ENCODE peak calls at places on chromosome 5, in five cellular contexts. W is tibial artery, Q is breast epithelium, A is left lung, H is PC-9. K is an unnamed sample. For H3K4me1, the result is how much of the 10 kb centered on the place peaks cover.

GRCh38 chr5:141742866-141743651 is 61.0 kb upstream of the ARAP3 start:
- DNase-seq in W (no peak), Q (no peak), A (peak), H (peak), K (peak)

GRCh38 chr5:176533390-176533789 is 3.8 kb downstream of the RNF44 start:
- DNase-seq in W (no peak), Q (no peak), A (peak), H (no peak), K (no peak)

GRCh38 chr5:68329554-68329953 is 114.0 kb downstream of the PIK3R1 start:
- DNase-seq in W (no peak), Q (no peak), A (no peak), H (no peak), K (no peak)

GRCh38 chr5:164119806-164120440 is 614.5 kb downstream of the MAT2B start:
- DNase-seq in W (no peak), Q (no peak), A (no peak), H (no peak), K (no peak)

GRCh38 chr5:59097116-59097515 is 514.2 kb downstream of the RAB3C start:
- DNase-seq in W (no peak), Q (no peak), A (no peak), H (no peak), K (no peak)

GRCh38 chr5:33936381-33937016 is at the start of gene RXFP3:
- DNase-seq in W (no peak), Q (no peak), A (peak), H (no peak), K (no peak)

GRCh38 chr5:55411881-55412280 is 104.1 kb downstream of the MTREX start:
- DNase-seq in W (no peak), Q (no peak), A (no peak), H (no peak), K (no peak)

GRCh38 chr5:72587909-72588308 is 80.7 kb upstream of the ZNF366 start:
- DNase-seq in W (no peak), Q (no peak), A (no peak), H (no peak), K (no peak)

GRCh38 chr5:35781181-35781580 is 75.5 kb upstream of the IL7R start:
- DNase-seq in W (no peak), Q (no peak), A (no peak), H (no peak), K (no peak)

GRCh38 chr5:139386039-139386438 is 2.9 kb upstream of the SLC23A1 start:
- DNase-seq in W (peak), Q (no peak), A (no peak), H (no peak), K (no peak)

GRCh38 chr5:58847041-58847440 is 264.2 kb downstream of the RAB3C start:
- DNase-seq in W (no peak), Q (no peak), A (no peak), H (no peak), K (no peak)

GRCh38 chr5:134070648-134070978 is 43.9 kb upstream of the TCF7 start:
- DNase-seq in W (no peak), Q (no peak), A (no peak), H (no peak), K (no peak)

GRCh38 chr5:9387879-9388278 is 158.0 kb downstream of the SEMA5A start:
- DNase-seq in W (no peak), Q (no peak), A (no peak), H (no peak), K (no peak)

GRCh38 chr5:54673523-54674225 is 156.1 kb downstream of the SNX18 start:
- DNase-seq in W (peak), Q (no peak), A (peak), H (no peak), K (peak)

GRCh38 chr5:54649041-54649504 is 131.5 kb downstream of the SNX18 start:
- DNase-seq in W (no peak), Q (no peak), A (peak), H (no peak), K (no peak)

GRCh38 chr5:3220201-3220600 is 375.4 kb upstream of the IRX1 start:
- DNase-seq in W (no peak), Q (no peak), A (peak), H (no peak), K (no peak)

GRCh38 chr5:169626779-169627178 is 10.3 kb upstream of the DOCK2 start:
- DNase-seq in W (no peak), Q (no peak), A (no peak), H (no peak), K (no peak)

GRCh38 chr5:134116789-134117761 is 2.6 kb downstream of the TCF7 start:
- DNase-seq in W (no peak), Q (no peak), A (no peak), H (no peak), K (peak)

GRCh38 chr5:5014836-5015235 is 125.3 kb upstream of the ADAMTS16 start:
- DNase-seq in W (no peak), Q (no peak), A (no peak), H (no peak), K (no peak)

GRCh38 chr5:3542158-3542557 is 53.5 kb upstream of the IRX1 start:
- DNase-seq in W (no peak), Q (no peak), A (no peak), H (no peak), K (no peak)

GRCh38 chr5:4874097-4874496 is 266.0 kb upstream of the ADAMTS16 start:
- DNase-seq in W (no peak), Q (no peak), A (no peak), H (no peak), K (no peak)

DNA sequence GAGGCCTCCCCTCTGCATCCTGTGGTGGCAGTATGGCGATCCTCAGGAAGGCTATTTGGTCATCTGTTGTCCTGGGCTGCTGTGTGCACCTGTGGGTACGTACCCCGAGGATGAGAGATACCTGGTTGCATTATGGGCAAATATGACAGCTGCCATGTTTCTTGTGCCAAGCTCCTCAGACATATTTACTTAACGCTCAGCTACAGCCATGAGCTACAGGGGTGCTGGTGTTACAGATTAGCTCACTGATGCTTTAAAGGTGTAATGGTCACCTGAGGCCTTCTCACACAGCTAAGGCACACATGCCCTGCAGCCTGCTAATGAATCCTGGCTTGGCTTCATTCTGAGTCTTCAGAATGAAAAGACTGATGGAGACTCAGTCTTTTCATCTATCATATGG is 12.0 kb downstream of the NDST1 start:
- DNase-seq in W (no peak), Q (no peak), A (no peak), H (no peak), K (no peak)
- H3K4me1 ChIP-seq in W (half or more), Q (under half), A (under half), H (under half), K (under half)

GRCh38 chr5:111834926-111835599 is 78.1 kb upstream of the NREP start:
- DNase-seq in W (no peak), Q (no peak), A (no peak), H (no peak), K (no peak)
- TF ChIP-seq CTCF in W (no peak), Q (no peak), A (no peak), H (no peak), K (no peak)

GRCh38 chr5:99030871-99031440 is 102.1 kb upstream of the CHD1 start:
- DNase-seq in W (no peak), Q (no peak), A (no peak), H (no peak), K (no peak)

GRCh38 chr5:99035942-99036341 is 107.1 kb upstream of the CHD1 start:
- DNase-seq in W (no peak), Q (no peak), A (no peak), H (no peak), K (no peak)

GRCh38 chr5:99032234-99033013 is 103.6 kb upstream of the CHD1 start:
- DNase-seq in W (peak), Q (no peak), A (no peak), H (peak), K (no peak)

GRCh38 chr5:99034336-99034735 is 105.5 kb upstream of the CHD1 start:
- DNase-seq in W (no peak), Q (no peak), A (no peak), H (no peak), K (no peak)

DNA sequence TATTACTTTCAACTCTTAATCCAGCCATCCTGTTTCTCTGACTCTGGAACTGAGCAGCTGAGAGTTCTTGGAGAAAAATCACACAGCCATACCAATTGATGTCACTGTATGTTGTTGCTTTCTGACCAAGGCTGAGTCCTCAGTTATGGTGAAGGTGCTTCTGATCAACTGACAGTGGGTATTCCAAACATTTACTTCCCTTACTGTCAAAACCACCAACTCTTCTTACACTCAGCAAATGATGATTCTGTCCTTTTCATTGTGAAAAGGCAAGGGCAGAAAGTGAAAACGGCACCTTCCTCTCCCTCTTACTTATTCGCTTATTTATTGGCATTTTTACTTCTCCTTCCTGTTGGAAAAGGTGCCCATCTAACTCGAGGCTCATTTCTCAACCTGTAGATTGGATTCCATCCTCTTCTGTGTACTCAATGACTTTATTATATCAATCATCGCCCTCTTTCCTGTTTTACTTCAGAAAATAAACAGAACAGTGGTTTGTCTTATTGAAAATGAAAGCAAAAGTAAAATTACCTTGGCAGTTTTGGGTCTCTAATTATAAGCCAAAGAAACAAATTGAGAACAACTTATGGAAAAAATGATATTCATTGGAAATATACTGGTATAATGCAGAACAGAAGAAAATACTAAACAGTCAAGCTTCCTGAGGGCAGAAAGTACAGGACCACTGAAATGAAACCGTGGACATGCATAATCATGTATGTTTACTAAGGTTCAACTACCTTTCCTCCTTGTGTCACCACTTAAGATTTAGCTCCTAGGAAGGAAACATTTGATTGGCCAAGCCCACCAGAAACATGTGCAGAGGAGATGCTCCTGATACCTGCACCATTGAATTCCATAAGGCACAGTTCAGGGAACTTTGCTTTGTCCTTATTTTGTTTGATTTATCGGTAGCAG is 104.5 kb upstream of the CHD1 start:
- DNase-seq in W (no peak), Q (no peak), A (no peak), H (no peak), K (no peak)
- H3K27ac ChIP-seq in W (no peak), Q (peak), A (peak), H (no peak), K (peak)

GRCh38 chr5:149445739-149446369 is 66.8 kb upstream of the IL17B start:
- DNase-seq in W (no peak), Q (no peak), A (no peak), H (peak), K (no peak)
- H3K4me1 ChIP-seq in W (half or more), Q (under half), A (under half), H (under half), K (under half)

GRCh38 chr5:132526290-132526973 is 16.9 kb downstream of the IL5 start:
- DNase-seq in W (no peak), Q (no peak), A (no peak), H (peak), K (no peak)
- TF ChIP-seq CTCF in W (peak), Q (peak), A (peak), H (peak), K (peak)

GRCh38 chr5:6607559-6607936 is 25.3 kb downstream of the NSUN2 start:
- DNase-seq in W (no peak), Q (no peak), A (no peak), H (no peak), K (no peak)
- H3K27ac ChIP-seq in W (no peak), Q (no peak), A (no peak), H (no peak), K (no peak)

GRCh38 chr5:32151198-32151597 is 22.9 kb downstream of the GOLPH3 start:
- DNase-seq in W (no peak), Q (no peak), A (no peak), H (no peak), K (no peak)

GRCh38 chr5:32144637-32145207 is 29.4 kb downstream of the GOLPH3 start:
- DNase-seq in W (no peak), Q (no peak), A (no peak), H (no peak), K (no peak)

GRCh38 chr5:32145378-32145777 is 28.7 kb downstream of the GOLPH3 start:
- DNase-seq in W (no peak), Q (no peak), A (no peak), H (no peak), K (no peak)

GRCh38 chr5:32147236-32147635 is 26.9 kb downstream of the GOLPH3 start:
- DNase-seq in W (no peak), Q (no peak), A (no peak), H (no peak), K (no peak)

DNA sequence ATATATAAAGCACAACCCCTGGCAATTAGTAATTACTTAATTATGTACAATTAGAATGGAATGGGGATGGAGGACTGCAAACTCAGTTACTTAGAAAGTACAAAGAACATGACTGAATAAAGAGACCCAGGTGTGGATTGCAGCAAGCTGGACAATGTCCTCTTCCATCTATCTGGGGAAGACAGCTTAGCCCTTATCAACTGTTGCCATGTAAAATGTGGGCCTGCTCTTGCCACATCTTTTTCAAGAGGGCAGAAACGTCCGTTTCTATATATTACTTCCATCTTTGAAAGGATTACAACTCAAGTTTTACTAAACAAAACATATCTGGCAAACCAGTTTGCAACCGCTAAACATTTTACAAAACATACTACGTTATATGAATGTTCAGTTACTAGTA is 26.2 kb downstream of the GOLPH3 start:
- DNase-seq in W (no peak), Q (no peak), A (no peak), H (no peak), K (no peak)
- H3K4me1 ChIP-seq in W (half or more), Q (under half), A (under half), H (under half), K (under half)